ENCODE peak calls at places on chromosome 17, in six cellular contexts. Y is CD8-positive, alpha-beta T cell; U is HFFc6; P is fibroblast of mammary gland; T is activated CD8-positive, alpha-beta T cell treated with anti-CD3 and anti-CD28 coated beads for 36 hours; R is stimulated activated CD4-positive, alpha-beta T cell treated with anti-CD3 and anti-CD28 coated beads, Interleukin-1b, Interleukin-23, amount 100 ng/mL, for 1 hour. V is an unnamed sample.

GRCh38 chr17:66956941-66957340 is 7.6 kb upstream of the CACNG4 start:
- DNase-seq in Y (no peak), U (no peak), P (no peak), T (no peak), R (no peak), V (no peak)

GRCh38 chr17:72455562-72455961 is 334.7 kb downstream of the SOX9 start:
- DNase-seq in Y (no peak), U (no peak), P (no peak), T (no peak), R (no peak), V (no peak)

GRCh38 chr17:4490637-4491061 is 8.0 kb upstream of the SPNS2 start:
- DNase-seq in Y (no peak), U (no peak), P (no peak), T (no peak), R (no peak), V (no peak)

GRCh38 chr17:17538417-17539391 is 42.5 kb upstream of the RASD1 start:
- DNase-seq in Y (no peak), U (no peak), P (no peak), T (no peak), R (no peak), V (peak)

GRCh38 chr17:15341385-15341849 is at the start of gene TEKT3:
- DNase-seq in Y (no peak), U (peak), P (peak), T (peak), R (no peak), V (no peak)

GRCh38 chr17:65515959-65516948 is 45.2 kb downstream of the AXIN2 start:
- DNase-seq in Y (no peak), U (no peak), P (no peak), T (no peak), R (no peak), V (no peak)

GRCh38 chr17:9893606-9894005 is 11.5 kb downstream of the RCVRN start:
- DNase-seq in Y (no peak), U (peak), P (peak), T (no peak), R (no peak), V (no peak)

GRCh38 chr17:75250009-75250471 is 11.4 kb downstream of the GGA3 start:
- DNase-seq in Y (peak), U (no peak), P (peak), T (peak), R (peak), V (no peak)

GRCh38 chr17:66904760-66905637 is 59.5 kb upstream of the CACNG4 start:
- DNase-seq in Y (no peak), U (no peak), P (peak), T (no peak), R (no peak), V (no peak)

GRCh38 chr17:42660692-42661345 is 1.7 kb downstream of the TUBG2 start:
- DNase-seq in Y (no peak), U (peak), P (peak), T (no peak), R (no peak), V (no peak)

GRCh38 chr17:40818733-40819527 is 3.5 kb downstream of the KRT10 start:
- DNase-seq in Y (peak), U (peak), P (peak), T (peak), R (peak), V (peak)

GRCh38 chr17:79338589-79338988 is 264.0 kb downstream of the ENGASE start:
- DNase-seq in Y (no peak), U (peak), P (peak), T (no peak), R (no peak), V (no peak)

V was measured in NCI-H187.